ENCODE peak calls at places on chromosomes 6 and 20, in eight cellular contexts. One of them, this sample, is unnamed.

GRCh38 chr6:147941143-147941542 is 401.5 kb upstream of the SASH1 start:
- DNase-seq in psoas muscle: no peak
- DNase-seq in cardiac muscle cell: no peak
- DNase-seq in neural progenitor cell: peak
- DNase-seq in IMR-90: no peak
- DNase-seq in suprapubic skin: no peak
- DNase-seq in upper lobe of right lung: no peak
- DNase-seq in naive thymus-derived CD4-positive, alpha-beta T cell: no peak
- DNase-seq in this sample: no peak

GRCh38 chr20:63434599-63435378 is 37.7 kb downstream of the KCNQ2 start:
- DNase-seq in psoas muscle: peak
- DNase-seq in cardiac muscle cell: peak
- DNase-seq in neural progenitor cell: peak
- DNase-seq in IMR-90: peak
- DNase-seq in suprapubic skin: no peak
- DNase-seq in upper lobe of right lung: peak
- DNase-seq in naive thymus-derived CD4-positive, alpha-beta T cell: peak
- DNase-seq in this sample: peak

GRCh38 chr6:126118934-126119333 is 132.6 kb downstream of the TRMT11 start:
- DNase-seq in psoas muscle: no peak
- DNase-seq in cardiac muscle cell: no peak
- DNase-seq in neural progenitor cell: no peak
- DNase-seq in IMR-90: peak
- DNase-seq in suprapubic skin: no peak
- DNase-seq in upper lobe of right lung: no peak
- DNase-seq in naive thymus-derived CD4-positive, alpha-beta T cell: no peak
- DNase-seq in this sample: no peak

GRCh38 chr6:37005827-37006514 is 516 bp downstream of the FGD2 start:
- DNase-seq in psoas muscle: no peak
- DNase-seq in cardiac muscle cell: no peak
- DNase-seq in neural progenitor cell: no peak
- DNase-seq in IMR-90: no peak
- DNase-seq in suprapubic skin: no peak
- DNase-seq in upper lobe of right lung: no peak
- DNase-seq in naive thymus-derived CD4-positive, alpha-beta T cell: no peak
- DNase-seq in this sample: no peak

GRCh38 chr6:124819340-124819739 is 142.9 kb upstream of the RNF217 start:
- DNase-seq in psoas muscle: no peak
- DNase-seq in cardiac muscle cell: no peak
- DNase-seq in neural progenitor cell: no peak
- DNase-seq in IMR-90: peak
- DNase-seq in suprapubic skin: no peak
- DNase-seq in upper lobe of right lung: no peak
- DNase-seq in naive thymus-derived CD4-positive, alpha-beta T cell: no peak
- DNase-seq in this sample: no peak

GRCh38 chr6:146347690-146348089 is 195.9 kb upstream of the RAB32 start:
- DNase-seq in psoas muscle: no peak
- DNase-seq in cardiac muscle cell: no peak
- DNase-seq in neural progenitor cell: no peak
- DNase-seq in IMR-90: no peak
- DNase-seq in suprapubic skin: no peak
- DNase-seq in upper lobe of right lung: no peak
- DNase-seq in naive thymus-derived CD4-positive, alpha-beta T cell: no peak
- DNase-seq in this sample: no peak

GRCh38 chr6:37478827-37479226 is 20.9 kb downstream of the CCDC167 start:
- DNase-seq in psoas muscle: no peak
- DNase-seq in cardiac muscle cell: no peak
- DNase-seq in neural progenitor cell: no peak
- DNase-seq in IMR-90: no peak
- DNase-seq in suprapubic skin: no peak
- DNase-seq in upper lobe of right lung: no peak
- DNase-seq in naive thymus-derived CD4-positive, alpha-beta T cell: no peak
- DNase-seq in this sample: no peak

GRCh38 chr6:113010181-113010580 is 663.1 kb downstream of the RFPL4B start:
- DNase-seq in psoas muscle: no peak
- DNase-seq in cardiac muscle cell: no peak
- DNase-seq in neural progenitor cell: no peak
- DNase-seq in IMR-90: no peak
- DNase-seq in suprapubic skin: no peak
- DNase-seq in upper lobe of right lung: no peak
- DNase-seq in naive thymus-derived CD4-positive, alpha-beta T cell: no peak
- DNase-seq in this sample: no peak

GRCh38 chr6:109477725-109478124 is 5.3 kb downstream of the ZBTB24 start:
- DNase-seq in psoas muscle: no peak
- DNase-seq in cardiac muscle cell: no peak
- DNase-seq in neural progenitor cell: peak
- DNase-seq in IMR-90: no peak
- DNase-seq in suprapubic skin: no peak
- DNase-seq in upper lobe of right lung: no peak
- DNase-seq in naive thymus-derived CD4-positive, alpha-beta T cell: no peak
- DNase-seq in this sample: no peak

GRCh38 chr6:13853871-13854270 is 39.5 kb upstream of the MCUR1 start:
- DNase-seq in psoas muscle: no peak
- DNase-seq in cardiac muscle cell: no peak
- DNase-seq in neural progenitor cell: no peak
- DNase-seq in IMR-90: no peak
- DNase-seq in suprapubic skin: no peak
- DNase-seq in upper lobe of right lung: no peak
- DNase-seq in naive thymus-derived CD4-positive, alpha-beta T cell: no peak
- DNase-seq in this sample: no peak

GRCh38 chr20:48530957-48531356 is 296.8 kb downstream of the PREX1 start:
- DNase-seq in psoas muscle: no peak
- DNase-seq in cardiac muscle cell: no peak
- DNase-seq in neural progenitor cell: no peak
- DNase-seq in IMR-90: no peak
- DNase-seq in suprapubic skin: no peak
- DNase-seq in upper lobe of right lung: no peak
- DNase-seq in naive thymus-derived CD4-positive, alpha-beta T cell: no peak
- DNase-seq in this sample: no peak

GRCh38 chr6:13026100-13026499 is 302.2 kb downstream of the TBC1D7 start:
- DNase-seq in psoas muscle: no peak
- DNase-seq in cardiac muscle cell: no peak
- DNase-seq in neural progenitor cell: no peak
- DNase-seq in IMR-90: no peak
- DNase-seq in suprapubic skin: no peak
- DNase-seq in upper lobe of right lung: no peak
- DNase-seq in naive thymus-derived CD4-positive, alpha-beta T cell: no peak
- DNase-seq in this sample: no peak

GRCh38 chr20:44264287-44264686 is 17.2 kb downstream of the GDAP1L1 start:
- DNase-seq in psoas muscle: no peak
- DNase-seq in cardiac muscle cell: peak
- DNase-seq in neural progenitor cell: peak
- DNase-seq in IMR-90: no peak
- DNase-seq in suprapubic skin: no peak
- DNase-seq in upper lobe of right lung: peak
- DNase-seq in naive thymus-derived CD4-positive, alpha-beta T cell: no peak
- DNase-seq in this sample: no peak

GRCh38 chr6:28580484-28580883 is 54.8 kb downstream of the GPX5 start:
- DNase-seq in psoas muscle: no peak
- DNase-seq in cardiac muscle cell: no peak
- DNase-seq in neural progenitor cell: no peak
- DNase-seq in IMR-90: no peak
- DNase-seq in suprapubic skin: no peak
- DNase-seq in upper lobe of right lung: no peak
- DNase-seq in naive thymus-derived CD4-positive, alpha-beta T cell: no peak
- DNase-seq in this sample: no peak

GRCh38 chr6:21666200-21666671 is 72.7 kb downstream of the SOX4 start:
- DNase-seq in psoas muscle: peak
- DNase-seq in cardiac muscle cell: no peak
- DNase-seq in neural progenitor cell: peak
- DNase-seq in IMR-90: no peak
- DNase-seq in suprapubic skin: no peak
- DNase-seq in upper lobe of right lung: no peak
- DNase-seq in naive thymus-derived CD4-positive, alpha-beta T cell: no peak
- DNase-seq in this sample: no peak

GRCh38 chr6:85417336-85417735 is 32.5 kb upstream of the NT5E start:
- DNase-seq in psoas muscle: no peak
- DNase-seq in cardiac muscle cell: no peak
- DNase-seq in neural progenitor cell: no peak
- DNase-seq in IMR-90: peak
- DNase-seq in suprapubic skin: no peak
- DNase-seq in upper lobe of right lung: no peak
- DNase-seq in naive thymus-derived CD4-positive, alpha-beta T cell: no peak
- DNase-seq in this sample: no peak

GRCh38 chr6:113886512-113886911 is 29.4 kb downstream of the MARCKS start:
- DNase-seq in psoas muscle: no peak
- DNase-seq in cardiac muscle cell: no peak
- DNase-seq in neural progenitor cell: no peak
- DNase-seq in IMR-90: no peak
- DNase-seq in suprapubic skin: no peak
- DNase-seq in upper lobe of right lung: no peak
- DNase-seq in naive thymus-derived CD4-positive, alpha-beta T cell: no peak
- DNase-seq in this sample: no peak

GRCh38 chr20:39825524-39825923 is 863.4 kb downstream of the DHX35 start:
- DNase-seq in psoas muscle: no peak
- DNase-seq in cardiac muscle cell: no peak
- DNase-seq in neural progenitor cell: no peak
- DNase-seq in IMR-90: no peak
- DNase-seq in suprapubic skin: no peak
- DNase-seq in upper lobe of right lung: no peak
- DNase-seq in naive thymus-derived CD4-positive, alpha-beta T cell: no peak
- DNase-seq in this sample: no peak

GRCh38 chr20:32743237-32744112 is at the start of gene COMMD7:
- DNase-seq in psoas muscle: peak
- DNase-seq in cardiac muscle cell: peak
- DNase-seq in neural progenitor cell: peak
- DNase-seq in IMR-90: peak
- DNase-seq in suprapubic skin: peak
- DNase-seq in upper lobe of right lung: peak
- DNase-seq in naive thymus-derived CD4-positive, alpha-beta T cell: peak
- DNase-seq in this sample: peak

GRCh38 chr6:37960139-37960935 is 140.8 kb downstream of the ZFAND3 start:
- DNase-seq in psoas muscle: no peak
- DNase-seq in cardiac muscle cell: no peak
- DNase-seq in neural progenitor cell: no peak
- DNase-seq in IMR-90: no peak
- DNase-seq in suprapubic skin: no peak
- DNase-seq in upper lobe of right lung: no peak
- DNase-seq in naive thymus-derived CD4-positive, alpha-beta T cell: no peak
- DNase-seq in this sample: no peak

GRCh38 chr6:91572855-91573254 is 986.0 kb upstream of the MAP3K7 start:
- DNase-seq in psoas muscle: no peak
- DNase-seq in cardiac muscle cell: no peak
- DNase-seq in neural progenitor cell: no peak
- DNase-seq in IMR-90: no peak
- DNase-seq in suprapubic skin: no peak
- DNase-seq in upper lobe of right lung: no peak
- DNase-seq in naive thymus-derived CD4-positive, alpha-beta T cell: no peak
- DNase-seq in this sample: no peak

GRCh38 chr6:4413073-4413472 is 277.7 kb upstream of the ECI2 start:
- DNase-seq in psoas muscle: no peak
- DNase-seq in cardiac muscle cell: no peak
- DNase-seq in neural progenitor cell: no peak
- DNase-seq in IMR-90: peak
- DNase-seq in suprapubic skin: no peak
- DNase-seq in upper lobe of right lung: no peak
- DNase-seq in naive thymus-derived CD4-positive, alpha-beta T cell: no peak
- DNase-seq in this sample: no peak

GRCh38 chr6:41257369-41258195 is 28.9 kb downstream of the TREM1 start:
- DNase-seq in psoas muscle: no peak
- DNase-seq in cardiac muscle cell: no peak
- DNase-seq in neural progenitor cell: no peak
- DNase-seq in IMR-90: peak
- DNase-seq in suprapubic skin: no peak
- DNase-seq in upper lobe of right lung: no peak
- DNase-seq in naive thymus-derived CD4-positive, alpha-beta T cell: no peak
- DNase-seq in this sample: no peak

GRCh38 chr20:60528141-60528540 is 569.9 kb downstream of the CDH26 start:
- DNase-seq in psoas muscle: no peak
- DNase-seq in cardiac muscle cell: peak
- DNase-seq in neural progenitor cell: no peak
- DNase-seq in IMR-90: peak
- DNase-seq in suprapubic skin: no peak
- DNase-seq in upper lobe of right lung: no peak
- DNase-seq in naive thymus-derived CD4-positive, alpha-beta T cell: no peak
- DNase-seq in this sample: no peak
- H3K4me3 ChIP-seq in psoas muscle: no peak
- H3K4me3 ChIP-seq in cardiac muscle cell: no peak
- H3K4me3 ChIP-seq in neural progenitor cell: no peak
- H3K4me3 ChIP-seq in IMR-90: no peak
- H3K4me3 ChIP-seq in suprapubic skin: no peak
- H3K4me3 ChIP-seq in upper lobe of right lung: no peak
- H3K4me3 ChIP-seq in naive thymus-derived CD4-positive, alpha-beta T cell: no peak
- H3K4me3 ChIP-seq in this sample: no peak

DNA sequence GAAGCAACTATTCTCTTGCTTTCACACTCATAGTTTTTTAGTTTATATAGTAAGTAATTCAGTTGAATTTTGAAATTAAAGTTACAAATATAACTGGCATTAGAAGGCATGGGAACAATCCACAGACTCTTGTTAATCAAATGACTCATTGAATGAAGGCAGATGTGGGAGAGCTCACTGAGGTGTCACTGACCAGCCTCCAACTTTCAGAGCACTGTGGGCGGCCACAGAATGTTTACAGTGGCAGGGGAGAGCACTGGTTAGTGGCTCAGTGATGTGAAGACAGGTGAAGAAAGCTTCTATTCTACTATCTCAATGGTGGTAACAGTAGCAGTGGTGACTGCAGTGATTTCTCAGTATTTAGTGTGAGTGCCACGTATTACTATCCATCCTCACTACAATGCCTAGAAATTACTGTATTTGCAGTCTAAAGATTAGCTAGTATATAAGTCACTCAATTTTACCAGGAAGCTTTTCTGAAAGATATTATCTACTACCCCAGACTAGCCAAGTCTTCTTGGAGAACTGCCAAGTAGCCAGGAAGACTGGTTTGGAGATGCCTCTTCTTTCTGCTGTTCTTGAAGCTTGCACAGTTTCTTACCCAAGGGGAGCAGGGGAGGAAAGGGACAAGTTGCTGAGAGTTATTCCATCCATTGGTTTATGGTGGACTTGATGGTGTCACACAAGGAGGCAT is 231.4 kb downstream of the ANKRD60 start:
- DNase-seq in psoas muscle: no peak
- DNase-seq in cardiac muscle cell: no peak
- DNase-seq in neural progenitor cell: no peak
- DNase-seq in IMR-90: no peak
- DNase-seq in suprapubic skin: no peak
- DNase-seq in upper lobe of right lung: no peak
- DNase-seq in naive thymus-derived CD4-positive, alpha-beta T cell: no peak
- DNase-seq in this sample: no peak
- H3K27ac ChIP-seq in psoas muscle: no peak
- H3K27ac ChIP-seq in cardiac muscle cell: no peak
- H3K27ac ChIP-seq in neural progenitor cell: no peak
- H3K27ac ChIP-seq in IMR-90: no peak
- H3K27ac ChIP-seq in suprapubic skin: no peak
- H3K27ac ChIP-seq in upper lobe of right lung: no peak
- H3K27ac ChIP-seq in naive thymus-derived CD4-positive, alpha-beta T cell: no peak
- H3K27ac ChIP-seq in this sample: no peak

GRCh38 chr6:15250440-15251168 is 4.7 kb downstream of the JARID2 start:
- DNase-seq in psoas muscle: no peak
- DNase-seq in cardiac muscle cell: no peak
- DNase-seq in neural progenitor cell: no peak
- DNase-seq in IMR-90: no peak
- DNase-seq in suprapubic skin: no peak
- DNase-seq in upper lobe of right lung: no peak
- DNase-seq in naive thymus-derived CD4-positive, alpha-beta T cell: no peak
- DNase-seq in this sample: no peak
- H3K4me3 ChIP-seq in psoas muscle: no peak
- H3K4me3 ChIP-seq in cardiac muscle cell: no peak
- H3K4me3 ChIP-seq in neural progenitor cell: no peak
- H3K4me3 ChIP-seq in IMR-90: no peak
- H3K4me3 ChIP-seq in suprapubic skin: no peak
- H3K4me3 ChIP-seq in upper lobe of right lung: no peak
- H3K4me3 ChIP-seq in naive thymus-derived CD4-positive, alpha-beta T cell: no peak
- H3K4me3 ChIP-seq in this sample: no peak

GRCh38 chr6:25639653-25640052 is 12.4 kb upstream of the SCGN start:
- DNase-seq in psoas muscle: no peak
- DNase-seq in cardiac muscle cell: no peak
- DNase-seq in neural progenitor cell: no peak
- DNase-seq in IMR-90: no peak
- DNase-seq in suprapubic skin: no peak
- DNase-seq in upper lobe of right lung: no peak
- DNase-seq in naive thymus-derived CD4-positive, alpha-beta T cell: no peak
- DNase-seq in this sample: no peak
- H3K27ac ChIP-seq in psoas muscle: no peak
- H3K27ac ChIP-seq in cardiac muscle cell: no peak
- H3K27ac ChIP-seq in neural progenitor cell: no peak
- H3K27ac ChIP-seq in IMR-90: no peak
- H3K27ac ChIP-seq in suprapubic skin: no peak
- H3K27ac ChIP-seq in upper lobe of right lung: no peak
- H3K27ac ChIP-seq in naive thymus-derived CD4-positive, alpha-beta T cell: no peak
- H3K27ac ChIP-seq in this sample: no peak

This sample was measured in gastrocnemius medialis.